ENCODE peak calls at places on chromosomes 2 and 18, in nine cellular contexts. E is lung, S is progenitor cell of endocrine pancreas, D is RWPE1, P is fibroblast of mammary gland, K is prostate gland, J is endodermal cell, B is nephron progenitor cell, U is fibroblast of lung. N is an unnamed sample.

GRCh38 chr2:234579231-234579962 is 82.5 kb upstream of the ARL4C start:
- DNase-seq in E (no peak), S (no peak), D (no peak), P (peak), K (no peak), J (no peak), B (no peak), U (peak), N (no peak)

GRCh38 chr2:12205086-12205485 is 458.7 kb downstream of the LPIN1 start:
- DNase-seq in E (no peak), S (no peak), D (no peak), P (no peak), K (no peak), J (no peak), B (no peak), U (no peak), N (no peak)

GRCh38 chr2:10019174-10019971 is 24.0 kb upstream of the KLF11 start:
- DNase-seq in E (no peak), S (no peak), D (peak), P (peak), K (peak), J (no peak), B (no peak), U (no peak), N (no peak)

GRCh38 chr2:152012697-152013096 is 86.1 kb downstream of the CACNB4 start:
- DNase-seq in E (no peak), S (no peak), D (no peak), P (peak), K (no peak), J (no peak), B (no peak), U (peak), N (no peak)

GRCh38 chr2:42999391-42999811 is 207.0 kb upstream of the HAAO start:
- DNase-seq in E (no peak), S (no peak), D (no peak), P (no peak), K (peak), J (peak), B (no peak), U (no peak), N (no peak)

GRCh38 chr2:9858730-9859068 is 15.4 kb downstream of the TAF1B start:
- DNase-seq in E (no peak), S (no peak), D (no peak), P (no peak), K (no peak), J (no peak), B (no peak), U (no peak), N (no peak)

GRCh38 chr2:3667151-3667631 is 9.2 kb downstream of the ALLC start:
- DNase-seq in E (no peak), S (no peak), D (no peak), P (no peak), K (no peak), J (peak), B (no peak), U (no peak), N (no peak)

GRCh38 chr2:134479696-134480330 is 225.9 kb downstream of the MGAT5 start:
- DNase-seq in E (no peak), S (no peak), D (no peak), P (no peak), K (no peak), J (no peak), B (no peak), U (no peak), N (no peak)

GRCh38 chr2:9519250-9519649 is 36.4 kb downstream of the ADAM17 start:
- DNase-seq in E (no peak), S (no peak), D (no peak), P (peak), K (no peak), J (no peak), B (no peak), U (peak), N (no peak)

GRCh38 chr2:68466361-68466777 is 725 bp downstream of the FBXO48 start:
- DNase-seq in E (no peak), S (no peak), D (no peak), P (peak), K (peak), J (peak), B (no peak), U (peak), N (no peak)
- TF ChIP-seq CTCF in E (no peak), S (no peak), D (peak), P (peak), K (no peak), J (peak), B (no peak), U (peak), N (no peak)

GRCh38 chr2:200627110-200627770 is 41.4 kb downstream of the AOX1 start:
- DNase-seq in E (no peak), S (no peak), D (no peak), P (no peak), K (no peak), J (no peak), B (no peak), U (no peak), N (no peak)

GRCh38 chr2:200625958-200626363 is 40.1 kb downstream of the AOX1 start:
- DNase-seq in E (no peak), S (no peak), D (no peak), P (peak), K (no peak), J (no peak), B (no peak), U (peak), N (no peak)

GRCh38 chr2:200624660-200625059 is 38.8 kb downstream of the AOX1 start:
- DNase-seq in E (no peak), S (no peak), D (no peak), P (peak), K (no peak), J (no peak), B (no peak), U (peak), N (no peak)

GRCh38 chr2:200622106-200622505 is 36.3 kb downstream of the AOX1 start:
- DNase-seq in E (no peak), S (no peak), D (no peak), P (no peak), K (no peak), J (no peak), B (no peak), U (no peak), N (no peak)

GRCh38 chr2:200625317-200625716 is 39.5 kb downstream of the AOX1 start:
- DNase-seq in E (no peak), S (no peak), D (no peak), P (no peak), K (no peak), J (no peak), B (no peak), U (no peak), N (no peak)
- TF ChIP-seq CTCF in E (no peak), S (no peak), D (no peak), P (no peak), K (no peak), J (no peak), B (no peak), U (no peak), N (no peak)

GRCh38 chr2:205722538-205722878 is 40.2 kb downstream of the NRP2 start:
- DNase-seq in E (no peak), S (no peak), D (no peak), P (no peak), K (no peak), J (no peak), B (no peak), U (no peak), N (no peak)

GRCh38 chr2:205723174-205723573 is 40.9 kb downstream of the NRP2 start:
- DNase-seq in E (no peak), S (no peak), D (no peak), P (peak), K (no peak), J (no peak), B (no peak), U (no peak), N (no peak)

GRCh38 chr2:205720451-205720902 is 38.2 kb downstream of the NRP2 start:
- DNase-seq in E (no peak), S (no peak), D (no peak), P (no peak), K (no peak), J (peak), B (no peak), U (no peak), N (no peak)

GRCh38 chr2:205719864-205720263 is 37.6 kb downstream of the NRP2 start:
- DNase-seq in E (no peak), S (no peak), D (no peak), P (no peak), K (no peak), J (no peak), B (no peak), U (no peak), N (no peak)

DNA sequence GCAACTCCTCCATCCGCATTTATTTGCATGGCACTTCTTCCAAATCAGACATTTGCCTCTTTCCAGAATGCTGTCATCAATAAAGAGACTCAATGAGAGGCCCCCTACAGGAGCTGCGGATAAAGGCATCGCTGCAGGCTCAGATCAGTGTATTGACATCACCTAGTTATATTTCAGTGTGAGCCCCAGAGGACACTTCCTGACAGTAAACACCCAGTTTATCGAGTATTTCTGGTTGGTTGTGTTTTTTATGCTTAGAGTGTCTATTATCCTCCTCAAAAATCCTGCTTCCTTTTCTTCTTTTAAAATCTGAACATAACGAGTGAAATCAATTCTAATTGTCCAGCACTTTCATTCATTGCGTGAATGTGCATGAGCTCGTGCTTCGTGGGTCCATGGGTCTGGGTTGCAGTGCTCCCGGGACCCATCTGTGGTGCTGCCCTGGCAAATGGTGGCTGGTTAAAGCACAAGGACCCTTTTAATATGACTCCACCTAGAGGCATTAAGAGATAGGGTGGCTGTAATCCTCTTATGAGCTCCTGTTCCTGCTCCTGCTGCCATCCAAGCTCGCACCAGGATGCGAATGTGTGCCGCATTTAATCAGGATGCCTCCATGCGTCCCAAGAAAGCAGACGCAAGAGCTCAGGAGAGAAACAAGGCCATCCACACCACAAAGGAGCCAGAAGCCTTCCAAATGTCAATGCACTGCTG is 38.9 kb downstream of the NRP2 start:
- DNase-seq in E (no peak), S (no peak), D (no peak), P (no peak), K (no peak), J (peak), B (no peak), U (no peak), N (peak)
- TF ChIP-seq CTCF in E (no peak), S (peak), D (no peak), P (peak), K (no peak), J (peak), B (no peak), U (peak), N (peak)

DNA sequence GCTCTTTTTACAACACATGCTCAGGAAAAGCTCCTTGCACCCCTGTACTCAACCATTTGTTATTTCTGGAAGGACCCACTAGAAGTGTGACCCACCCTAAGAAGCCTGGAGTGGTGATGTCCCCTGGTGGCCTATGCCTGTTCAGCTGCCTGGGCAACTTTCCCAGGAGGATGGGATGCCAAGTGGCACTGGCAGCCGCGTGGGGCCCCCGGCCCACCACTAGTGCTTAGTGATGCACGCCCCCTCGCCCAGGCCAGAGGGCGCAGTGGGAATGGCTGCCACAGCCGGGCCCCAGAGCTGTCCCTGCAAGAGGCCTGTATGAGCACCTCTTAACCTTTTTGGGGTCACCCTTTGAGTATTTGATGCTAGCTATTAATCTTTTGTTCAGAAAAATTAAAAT is 18.1 kb downstream of the IMPA2 start:
- DNase-seq in E (no peak), S (no peak), D (no peak), P (no peak), K (no peak), J (no peak), B (no peak), U (no peak), N (no peak)
- TF ChIP-seq CTCF in E (no peak), S (no peak), D (no peak), P (no peak), K (no peak), J (no peak), B (no peak), U (no peak), N (no peak)

GRCh38 chr18:34760444-34760843 is 50.3 kb downstream of the DTNA start:
- DNase-seq in E (no peak), S (no peak), D (no peak), P (no peak), K (no peak), J (no peak), B (no peak), U (no peak), N (no peak)

GRCh38 chr18:34767601-34768027 is 57.5 kb downstream of the DTNA start:
- DNase-seq in E (no peak), S (no peak), D (peak), P (peak), K (no peak), J (no peak), B (no peak), U (peak), N (no peak)

GRCh38 chr18:34758378-34758948 is 48.4 kb downstream of the DTNA start:
- DNase-seq in E (no peak), S (no peak), D (no peak), P (no peak), K (no peak), J (no peak), B (no peak), U (no peak), N (no peak)

GRCh38 chr18:34764451-34764850 is 54.4 kb downstream of the DTNA start:
- DNase-seq in E (no peak), S (no peak), D (no peak), P (no peak), K (no peak), J (no peak), B (no peak), U (no peak), N (no peak)
- TF ChIP-seq CTCF in E (no peak), S (peak), D (no peak), P (peak), K (no peak), J (peak), B (peak), U (no peak), N (peak)

DNA sequence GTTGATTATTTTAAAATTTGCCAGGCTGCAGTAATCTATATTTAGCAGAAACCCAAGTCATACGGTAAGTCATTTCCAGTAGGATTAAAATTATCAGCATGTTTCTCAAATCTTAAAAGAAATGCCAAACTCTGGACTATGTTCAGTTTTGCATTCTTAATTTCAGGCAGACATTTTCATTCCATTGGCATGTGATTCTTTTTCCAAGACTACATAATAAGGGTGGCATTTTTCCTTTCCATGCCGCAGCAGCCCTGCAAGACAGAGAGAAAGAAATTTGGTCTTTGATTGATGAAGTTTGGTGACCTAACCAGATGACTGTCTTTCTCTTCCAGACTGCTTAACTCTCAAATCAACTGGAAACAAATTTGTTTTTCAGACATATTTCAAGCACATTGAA is 118.1 kb downstream of the FHOD3 start:
- DNase-seq in E (no peak), S (no peak), D (no peak), P (no peak), K (no peak), J (no peak), B (no peak), U (peak), N (no peak)
- TF ChIP-seq CTCF in E (no peak), S (no peak), D (no peak), P (no peak), K (no peak), J (no peak), B (no peak), U (no peak), N (no peak)

GRCh38 chr18:24428709-24429108 is 2.2 kb downstream of the IMPACT start:
- DNase-seq in E (no peak), S (no peak), D (no peak), P (no peak), K (no peak), J (no peak), B (no peak), U (no peak), N (no peak)
- TF ChIP-seq CTCF in E (no peak), S (peak), D (peak), P (no peak), K (no peak), J (peak), B (no peak), U (no peak), N (no peak)

DNA sequence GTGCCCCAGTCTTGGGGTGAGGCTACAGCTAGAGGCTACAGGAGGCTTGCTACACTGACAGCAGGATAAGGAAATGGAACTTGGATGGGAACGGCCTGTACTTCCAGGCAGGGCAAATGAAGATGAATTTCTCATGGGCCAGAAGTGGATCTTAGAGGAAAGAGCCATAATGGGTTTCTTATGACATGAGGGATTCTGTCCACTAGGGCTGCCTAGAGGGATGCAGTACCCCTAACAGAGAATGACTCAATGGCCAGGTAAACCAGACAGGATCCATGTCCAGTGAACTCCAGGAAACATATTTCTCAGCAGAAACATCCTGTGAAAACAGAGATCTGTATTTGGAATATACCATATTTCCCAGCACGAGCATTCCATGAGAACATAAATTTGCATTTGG is 11.4 kb upstream of the SLC35F5 start:
- DNase-seq in E (no peak), S (no peak), D (no peak), P (no peak), K (no peak), J (no peak), B (no peak), U (no peak), N (no peak)
- TF ChIP-seq CTCF in E (no peak), S (no peak), D (no peak), P (no peak), K (no peak), J (peak), B (no peak), U (peak), N (no peak)

DNA sequence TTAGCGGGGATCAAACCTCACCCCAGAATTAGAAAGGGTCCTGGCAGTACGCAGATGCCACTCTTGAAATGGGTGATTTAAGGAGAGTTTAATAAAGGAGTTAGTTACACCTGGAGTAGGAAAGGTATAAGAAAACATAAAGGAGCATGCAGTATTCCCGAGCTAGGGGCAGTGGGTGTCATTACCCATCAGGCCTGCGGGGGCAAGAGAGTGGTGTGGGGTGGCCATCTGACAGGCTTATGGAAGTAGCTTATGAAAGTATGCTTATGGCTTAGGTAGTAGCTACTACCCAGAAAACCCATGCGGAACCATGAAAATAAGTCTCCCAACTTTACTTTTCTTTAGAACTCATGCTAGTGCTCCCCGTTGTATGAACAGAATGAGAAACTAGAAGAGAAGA is 568.9 kb upstream of the ACVR2A start:
- DNase-seq in E (no peak), S (no peak), D (no peak), P (no peak), K (no peak), J (peak), B (peak), U (no peak), N (peak)
- TF ChIP-seq CTCF in E (no peak), S (peak), D (peak), P (peak), K (no peak), J (peak), B (no peak), U (peak), N (peak)

DNA sequence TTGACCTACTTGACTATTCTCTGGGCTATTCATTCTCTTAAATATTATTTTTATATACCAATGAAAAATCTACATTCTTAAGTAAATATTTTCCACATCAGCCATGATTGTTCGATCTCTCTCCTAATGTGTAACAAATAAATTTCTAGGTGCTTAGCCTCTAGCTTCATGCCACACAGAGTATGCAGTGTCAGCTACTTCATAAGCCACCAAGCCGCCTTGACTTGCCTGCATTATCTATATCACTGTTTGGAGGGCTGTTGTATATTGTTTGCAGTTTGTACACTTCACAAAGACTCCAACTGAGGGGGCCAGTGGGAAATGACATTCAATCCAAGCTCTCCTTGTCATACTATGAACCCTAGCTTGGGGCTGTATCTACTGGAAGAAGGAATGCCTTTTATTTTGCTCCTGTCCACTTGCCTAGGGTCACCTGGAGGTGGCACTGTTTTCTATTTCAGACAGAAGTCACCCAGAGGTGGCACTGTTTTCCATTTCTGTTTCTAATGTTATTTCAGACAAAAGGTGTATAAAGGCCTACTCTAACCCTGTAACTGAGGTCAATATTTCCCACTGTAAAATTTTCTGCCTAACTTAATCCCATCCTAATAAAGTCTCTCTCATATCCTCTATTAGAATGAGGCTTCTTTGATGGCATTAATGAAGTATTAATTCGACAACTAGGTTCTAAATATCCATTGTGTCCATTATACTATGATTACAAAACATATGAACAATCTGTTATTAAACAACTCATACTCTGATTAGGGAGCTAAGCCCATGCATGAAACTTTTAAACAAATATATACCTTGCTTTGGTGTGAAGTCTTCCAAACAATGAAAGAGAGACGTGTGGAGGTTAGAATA is 36.4 kb downstream of the COL5A2 start:
- DNase-seq in E (no peak), S (no peak), D (peak), P (peak), K (no peak), J (peak), B (peak), U (peak), N (peak)
- TF ChIP-seq CTCF in E (peak), S (peak), D (peak), P (peak), K (peak), J (peak), B (peak), U (peak), N (peak)